ENCODE peak calls at places on chromosomes 13 and 19, in eight cellular contexts. One of them, this sample, is unnamed.

GRCh38 chr19:33621811-33622504 is at the start of gene CHST8:
- DNase-seq in NT2/D1: peak; percentile 28
- DNase-seq in neural progenitor cell: peak; percentile 92
- DNase-seq in mesendoderm: peak; percentile 74
- DNase-seq in fibroblast of lung: peak; percentile 44
- DNase-seq in HCT116: no peak
- DNase-seq in H9: peak; percentile 82
- DNase-seq in endothelial cell of umbilical vein: peak; percentile 11
- DNase-seq in this sample: peak; percentile 47

GRCh38 chr19:7877249-7877836 is 3.2 kb upstream of the PRR36 start:
- DNase-seq in fibroblast of lung: no peak
- DNase-seq in mesendoderm: no peak
- DNase-seq in endothelial cell of umbilical vein: no peak
- DNase-seq in H9: no peak
- DNase-seq in HCT116: no peak
- DNase-seq in neural progenitor cell: no peak
- DNase-seq in NT2/D1: no peak
- DNase-seq in this sample: no peak

GRCh38 chr19:48149430-48149829 is 20.7 kb downstream of the LIG1 start:
- DNase-seq in NT2/D1: no peak
- DNase-seq in HCT116: no peak
- DNase-seq in H9: no peak
- DNase-seq in fibroblast of lung: no peak
- DNase-seq in mesendoderm: no peak
- DNase-seq in neural progenitor cell: no peak
- DNase-seq in endothelial cell of umbilical vein: no peak
- DNase-seq in this sample: no peak

GRCh38 chr19:42279902-42280760 is 11.1 kb downstream of the CIC start:
- DNase-seq in mesendoderm: peak; percentile 76
- DNase-seq in fibroblast of lung: peak; percentile 91
- DNase-seq in NT2/D1: no peak
- DNase-seq in endothelial cell of umbilical vein: peak; percentile 84
- DNase-seq in H9: peak; percentile 86
- DNase-seq in neural progenitor cell: peak; percentile 94
- DNase-seq in HCT116: peak; percentile 77
- DNase-seq in this sample: peak; percentile 94

GRCh38 chr13:61954092-61954491 is 538.4 kb upstream of the PCDH20 start:
- DNase-seq in HCT116: peak; percentile 19
- DNase-seq in neural progenitor cell: peak; percentile 39
- DNase-seq in NT2/D1: peak; percentile 27
- DNase-seq in H9: no peak
- DNase-seq in endothelial cell of umbilical vein: peak; percentile 60
- DNase-seq in mesendoderm: peak; percentile 59
- DNase-seq in fibroblast of lung: peak; percentile 5
- DNase-seq in this sample: no peak

GRCh38 chr13:98214008-98214643 is 37.1 kb upstream of the RNF113B start:
- DNase-seq in neural progenitor cell: no peak
- DNase-seq in HCT116: no peak
- DNase-seq in fibroblast of lung: peak; percentile 86
- DNase-seq in NT2/D1: no peak
- DNase-seq in H9: no peak
- DNase-seq in mesendoderm: no peak
- DNase-seq in endothelial cell of umbilical vein: peak; percentile 31
- DNase-seq in this sample: no peak

GRCh38 chr13:53254495-53254894 is 225.9 kb downstream of the OLFM4 start:
- DNase-seq in mesendoderm: peak; percentile 31
- DNase-seq in fibroblast of lung: no peak
- DNase-seq in neural progenitor cell: peak; percentile 70
- DNase-seq in NT2/D1: no peak
- DNase-seq in endothelial cell of umbilical vein: no peak
- DNase-seq in H9: peak; percentile 34
- DNase-seq in HCT116: no peak
- DNase-seq in this sample: no peak

GRCh38 chr19:55247621-55248099 is 11.2 kb downstream of the PPP6R1 start:
- DNase-seq in fibroblast of lung: peak; percentile 26
- DNase-seq in NT2/D1: no peak
- DNase-seq in endothelial cell of umbilical vein: no peak
- DNase-seq in mesendoderm: peak; percentile 54
- DNase-seq in neural progenitor cell: no peak
- DNase-seq in H9: no peak
- DNase-seq in HCT116: no peak
- DNase-seq in this sample: peak; percentile 75

DNA sequence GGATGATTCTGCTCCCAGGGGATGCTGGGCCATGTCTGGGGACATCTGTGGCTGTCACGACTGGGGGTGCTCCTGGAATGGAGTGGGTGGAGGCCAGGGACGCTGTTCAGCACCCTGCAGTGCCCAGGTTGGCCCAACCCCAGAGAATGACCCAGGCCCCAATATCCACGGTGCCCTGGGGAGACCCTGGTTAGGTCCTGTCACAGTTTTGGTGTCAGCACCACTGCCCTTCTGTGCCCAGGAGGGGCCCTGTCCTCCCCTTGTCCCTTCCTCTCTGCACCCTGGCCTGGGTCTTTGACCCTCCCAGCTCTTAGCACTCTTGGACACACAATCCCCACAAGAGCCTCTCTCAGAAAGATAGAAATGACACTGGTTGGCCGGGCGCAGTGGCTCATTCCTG is 85.3 kb downstream of the GADD45B start:
- DNase-seq in H9: no peak
- DNase-seq in fibroblast of lung: no peak
- DNase-seq in endothelial cell of umbilical vein: no peak
- DNase-seq in HCT116: no peak
- DNase-seq in NT2/D1: no peak
- DNase-seq in mesendoderm: no peak
- DNase-seq in neural progenitor cell: no peak
- DNase-seq in this sample: no peak
- H3K4me1 ChIP-seq in H9: no peaks in the 10 kb centered on the region
- H3K4me1 ChIP-seq in fibroblast of lung: no peaks in the 10 kb centered on the region
- H3K4me1 ChIP-seq in endothelial cell of umbilical vein: no peaks in the 10 kb centered on the region
- H3K4me1 ChIP-seq in HCT116: peaks cover 3% of the 10 kb centered on the region
- H3K4me1 ChIP-seq in NT2/D1: peaks cover 16% of the 10 kb centered on the region
- H3K4me1 ChIP-seq in mesendoderm: no peaks in the 10 kb centered on the region
- H3K4me1 ChIP-seq in neural progenitor cell: peaks cover 4% of the 10 kb centered on the region
- H3K4me1 ChIP-seq in this sample: no peaks in the 10 kb centered on the region

DNA sequence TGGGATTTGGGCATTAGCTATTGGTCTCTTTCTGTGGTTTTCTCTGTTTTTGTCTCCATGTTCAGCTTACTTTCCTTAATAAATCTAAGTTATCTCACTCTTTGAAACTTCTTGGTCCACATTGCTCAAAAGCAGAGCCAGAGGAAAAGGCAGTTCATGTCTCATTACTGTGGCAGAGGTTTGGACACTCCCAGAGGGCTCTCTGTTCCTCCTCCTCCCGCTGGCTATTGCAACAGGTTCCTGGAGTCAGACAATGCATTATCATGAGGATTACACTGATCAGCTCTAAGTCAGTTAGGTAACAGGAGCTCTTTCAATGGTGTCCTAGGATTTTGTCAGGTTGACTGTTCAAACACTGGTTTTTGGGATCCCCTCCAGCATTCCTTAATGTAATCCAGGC is 298.8 kb downstream of the NDFIP2 start:
- DNase-seq in H9: no peak
- DNase-seq in HCT116: no peak
- DNase-seq in NT2/D1: no peak
- DNase-seq in mesendoderm: peak; percentile 72
- DNase-seq in neural progenitor cell: peak; percentile 72
- DNase-seq in fibroblast of lung: peak; percentile 68
- DNase-seq in endothelial cell of umbilical vein: no peak
- DNase-seq in this sample: peak; percentile 43
- H3K9ac ChIP-seq in H9: no peak overlapping the region
- H3K9ac ChIP-seq in HCT116: no peak overlapping the region
- H3K9ac ChIP-seq in NT2/D1: no peak overlapping the region
- H3K9ac ChIP-seq in mesendoderm: no peak overlapping the region
- H3K9ac ChIP-seq in neural progenitor cell: no peak overlapping the region
- H3K9ac ChIP-seq in fibroblast of lung: no peak overlapping the region
- H3K9ac ChIP-seq in endothelial cell of umbilical vein: no peak overlapping the region
- H3K9ac ChIP-seq in this sample: no peak overlapping the region

GRCh38 chr13:111225184-111225583 is 95.3 kb upstream of the TEX29 start:
- DNase-seq in fibroblast of lung: no peak
- DNase-seq in NT2/D1: no peak
- DNase-seq in neural progenitor cell: no peak
- DNase-seq in mesendoderm: no peak
- DNase-seq in endothelial cell of umbilical vein: no peak
- DNase-seq in HCT116: no peak
- DNase-seq in H9: no peak
- DNase-seq in this sample: no peak
- H3K4me1 ChIP-seq in fibroblast of lung: no peaks in the 10 kb centered on the region
- H3K4me1 ChIP-seq in NT2/D1: no peaks in the 10 kb centered on the region
- H3K4me1 ChIP-seq in neural progenitor cell: peaks cover 6% of the 10 kb centered on the region
- H3K4me1 ChIP-seq in mesendoderm: peaks cover 2% of the 10 kb centered on the region
- H3K4me1 ChIP-seq in endothelial cell of umbilical vein: no peaks in the 10 kb centered on the region
- H3K4me1 ChIP-seq in HCT116: no peaks in the 10 kb centered on the region
- H3K4me1 ChIP-seq in H9: no peaks in the 10 kb centered on the region
- H3K4me1 ChIP-seq in this sample: no peaks in the 10 kb centered on the region

GRCh38 chr13:40407567-40407966 is 258.9 kb downstream of the FOXO1 start:
- DNase-seq in NT2/D1: no peak
- DNase-seq in endothelial cell of umbilical vein: no peak
- DNase-seq in mesendoderm: no peak
- DNase-seq in neural progenitor cell: no peak
- DNase-seq in fibroblast of lung: no peak
- DNase-seq in HCT116: no peak
- DNase-seq in H9: no peak
- DNase-seq in this sample: no peak

GRCh38 chr13:40408602-40409001 is 257.8 kb downstream of the FOXO1 start:
- DNase-seq in H9: no peak
- DNase-seq in HCT116: peak; percentile 40
- DNase-seq in fibroblast of lung: peak; percentile 67
- DNase-seq in mesendoderm: no peak
- DNase-seq in neural progenitor cell: no peak
- DNase-seq in endothelial cell of umbilical vein: peak; percentile 13
- DNase-seq in NT2/D1: no peak
- DNase-seq in this sample: no peak

GRCh38 chr13:40406405-40407138 is 259.9 kb downstream of the FOXO1 start:
- DNase-seq in endothelial cell of umbilical vein: peak; percentile 35
- DNase-seq in H9: no peak
- DNase-seq in fibroblast of lung: peak; percentile 85
- DNase-seq in NT2/D1: no peak
- DNase-seq in HCT116: peak; percentile 26
- DNase-seq in neural progenitor cell: no peak
- DNase-seq in mesendoderm: no peak
- DNase-seq in this sample: no peak

GRCh38 chr13:40410315-40410714 is 256.1 kb downstream of the FOXO1 start:
- DNase-seq in mesendoderm: no peak
- DNase-seq in H9: no peak
- DNase-seq in NT2/D1: no peak
- DNase-seq in neural progenitor cell: no peak
- DNase-seq in fibroblast of lung: no peak
- DNase-seq in HCT116: no peak
- DNase-seq in endothelial cell of umbilical vein: no peak
- DNase-seq in this sample: no peak

GRCh38 chr13:40409278-40409677 is 257.2 kb downstream of the FOXO1 start:
- DNase-seq in fibroblast of lung: no peak
- DNase-seq in HCT116: no peak
- DNase-seq in mesendoderm: no peak
- DNase-seq in H9: no peak
- DNase-seq in NT2/D1: no peak
- DNase-seq in neural progenitor cell: no peak
- DNase-seq in endothelial cell of umbilical vein: no peak
- DNase-seq in this sample: no peak
- H3K9ac ChIP-seq in fibroblast of lung: no peak overlapping the region
- H3K9ac ChIP-seq in HCT116: no peak overlapping the region
- H3K9ac ChIP-seq in mesendoderm: no peak overlapping the region
- H3K9ac ChIP-seq in H9: no peak overlapping the region
- H3K9ac ChIP-seq in NT2/D1: no peak overlapping the region
- H3K9ac ChIP-seq in neural progenitor cell: no peak overlapping the region
- H3K9ac ChIP-seq in endothelial cell of umbilical vein: no peak overlapping the region
- H3K9ac ChIP-seq in this sample: no peak overlapping the region

This sample was measured in colonic mucosa.